ENCODE peak calls at places on chromosomes 16 and 17, in nine cellular contexts. M is activated T-cell treated with anti-CD3 and anti-CD28 coated beads for 1 hour; H is stimulated activated CD8-positive, alpha-beta memory T cell treated with anti-CD3 and anti-CD28 coated beads, Interleukin-15, amount 100 ng/mL, for 24 hours; V is thyroid gland; X is adipocyte; J is mesothelial cell of epicardium; A is lower leg skin; T is heart left ventricle; L is T47D. Y is an unnamed sample.

GRCh38 chr17:72244942-72245341 is 124.1 kb downstream of the SOX9 start:
- DNase-seq in L (no peak), M (no peak), A (no peak), V (no peak), H (no peak), J (no peak), T (no peak), X (no peak), Y (no peak)

GRCh38 chr16:19363741-19364140 is 53.9 kb upstream of the TMC5 start:
- DNase-seq in J (no peak), L (no peak), H (no peak), T (no peak), X (no peak), M (no peak), A (no peak), V (no peak), Y (no peak)

GRCh38 chr17:31452101-31452500 is 60.6 kb downstream of the RAB11FIP4 start:
- DNase-seq in X (peak; percentile 25), H (no peak), M (no peak), V (no peak), L (no peak), T (no peak), J (no peak), A (no peak), Y (no peak)

GRCh38 chr17:3692346-3692745 is 3.6 kb downstream of the P2RX5 start:
- DNase-seq in V (no peak), L (no peak), M (no peak), T (no peak), A (no peak), J (no peak), H (no peak), X (no peak), Y (no peak)

GRCh38 chr16:84367750-84368320 is 503 bp upstream of the ATP2C2 start:
- DNase-seq in H (no peak), J (no peak), V (peak; percentile 68), L (peak; percentile 57), X (no peak), T (no peak), A (no peak), M (no peak), Y (no peak)

GRCh38 chr17:48791128-48792032 is 25.6 kb downstream of the TTLL6 start:
- DNase-seq in L (peak; percentile 96), V (peak; percentile 81), J (peak; percentile 85), M (no peak), A (peak; percentile 93), T (peak; percentile 70), X (peak; percentile 92), H (no peak), Y (no peak)

GRCh38 chr17:72416905-72417304 is 296.1 kb downstream of the SOX9 start:
- DNase-seq in M (no peak), H (no peak), J (no peak), V (no peak), L (no peak), X (no peak), A (no peak), T (no peak), Y (no peak)

GRCh38 chr16:1038932-1039331 is 33.6 kb upstream of the SSTR5 start:
- DNase-seq in J (no peak), M (no peak), T (no peak), X (no peak), V (no peak), L (no peak), H (no peak), A (no peak), Y (no peak)

GRCh38 chr16:48405153-48405552 is 19.9 kb upstream of the SIAH1 start:
- DNase-seq in T (no peak), L (no peak), M (no peak), H (no peak), J (no peak), X (no peak), A (no peak), V (no peak), Y (no peak)

GRCh38 chr17:39863918-39864746 is at the start of gene IKZF3:
- DNase-seq in V (peak; percentile 76), M (peak; percentile 65), L (peak; percentile 75), A (peak; percentile 88), T (peak; percentile 45), X (peak; percentile 40), J (peak; percentile 44), H (peak; percentile 65), Y (no peak)

GRCh38 chr16:23416816-23417215 is 36.2 kb downstream of the COG7 start:
- DNase-seq in H (no peak), V (no peak), A (no peak), T (no peak), X (no peak), M (no peak), L (no peak), J (no peak), Y (no peak)

GRCh38 chr17:50541402-50541915 is 5.5 kb upstream of the SPATA20 start:
- DNase-seq in M (no peak), X (no peak), T (no peak), J (no peak), V (no peak), L (no peak), A (no peak), H (no peak), Y (no peak)

GRCh38 chr16:10967981-10968380 is 23.6 kb downstream of the CLEC16A start:
- DNase-seq in L (no peak), X (no peak), J (no peak), V (no peak), A (no peak), T (no peak), H (no peak), M (no peak), Y (no peak)

GRCh38 chr17:4266550-4266949 is 2.8 kb upstream of the ANKFY1 start:
- DNase-seq in A (no peak), L (no peak), T (no peak), V (no peak), M (no peak), J (no peak), H (no peak), X (no peak), Y (no peak)

GRCh38 chr17:45077643-45078042 is 16.5 kb downstream of the NMT1 start:
- DNase-seq in M (no peak), X (no peak), V (no peak), T (no peak), A (no peak), J (no peak), L (peak; percentile 30), H (no peak), Y (no peak)

GRCh38 chr16:76639685-76640289 is 362.6 kb downstream of the CNTNAP4 start:
- DNase-seq in L (peak; percentile 49), M (no peak), H (no peak), V (no peak), J (no peak), A (no peak), X (peak; percentile 36), T (no peak), Y (no peak)

GRCh38 chr17:50630524-50631194 is 4.0 kb upstream of the ABCC3 start:
- DNase-seq in A (no peak), X (peak; percentile 54), V (peak; percentile 84), H (peak; percentile 6), L (peak; percentile 81), J (peak; percentile 60), M (peak; percentile 53), T (no peak), Y (no peak)

GRCh38 chr17:41844971-41845370 is 7.3 kb downstream of the KLHL10 start:
- DNase-seq in J (no peak), T (no peak), X (no peak), H (no peak), A (no peak), V (no peak), L (no peak), M (no peak), Y (no peak)

GRCh38 chr16:89167425-89167941 is 4.1 kb upstream of the CDH15 start:
- DNase-seq in V (peak; percentile 84), M (peak; percentile 92), T (peak; percentile 85), J (peak; percentile 94), A (peak; percentile 95), H (peak; percentile 88), X (peak; percentile 81), L (peak; percentile 87), Y (no peak)

GRCh38 chr17:27649929-27650328 is 18.9 kb downstream of the LGALS9 start:
- DNase-seq in T (peak; percentile 28), L (peak; percentile 29), M (no peak), A (peak; percentile 86), J (no peak), X (no peak), V (peak; percentile 9), H (no peak), Y (no peak)

GRCh38 chr17:50919321-50920040 is 53.3 kb upstream of the TOB1 start:
- DNase-seq in M (peak; percentile 66), H (peak; percentile 42), A (peak; percentile 94), V (peak; percentile 94), T (peak; percentile 91), L (peak; percentile 98), X (peak; percentile 84), J (peak; percentile 67), Y (peak; percentile 96)

GRCh38 chr17:51056813-51057510 is 63.7 kb downstream of the SPAG9 start:
- DNase-seq in L (peak; percentile 81), V (peak; percentile 25), M (no peak), J (no peak), X (peak; percentile 90), A (no peak), H (no peak), T (no peak), Y (no peak)

Y was measured in ascending aorta.